ENCODE peak calls at places on chromosomes 12 and 14, in six cellular contexts. A is stimulated activated effector memory CD8-positive, alpha-beta T cell treated with anti-CD3 and anti-CD28 coated beads, Interleukin-12 subunit alpha, Interleukin-12 subunit beta, amount 100 ng/mL, for 72 hours; K is AG10803; M is GM19239; F is smooth muscle cell of the brain vasculature; Y is NCI-H1105 treated with DMSO at 0.1 percent for 48 hours. L is an unnamed sample.

GRCh38 chr14:68790656-68791077 is 2.2 kb downstream of the ZFP36L1 start:
- DNase-seq in A (peak; percentile 67), K (no peak), M (no peak), F (no peak), Y (no peak), L (no peak)

GRCh38 chr14:99596071-99596627 is 7.9 kb downstream of the CCDC85C start:
- DNase-seq in A (no peak), K (no peak), M (no peak), F (no peak), Y (no peak), L (no peak)

GRCh38 chr12:6941786-6942185 is 1.8 kb upstream of the RNU7-1 start:
- DNase-seq in A (no peak), K (no peak), M (no peak), F (no peak), Y (no peak), L (no peak)

GRCh38 chr12:26106347-26106746 is 18.5 kb downstream of the BHLHE41 start:
- DNase-seq in A (no peak), K (no peak), M (no peak), F (no peak), Y (no peak), L (no peak)

GRCh38 chr12:80040075-80040738 is 59.1 kb upstream of the OTOGL start:
- DNase-seq in A (peak; percentile 56), K (peak; percentile 50), M (no peak), F (no peak), Y (no peak), L (no peak)

GRCh38 chr14:95428557-95428956 is 87.9 kb downstream of the SYNE3 start:
- DNase-seq in A (no peak), K (no peak), M (no peak), F (no peak), Y (no peak), L (no peak)

GRCh38 chr12:53169644-53170043 is 10.9 kb upstream of the ZNF740 start:
- DNase-seq in A (no peak), K (no peak), M (no peak), F (no peak), Y (no peak), L (no peak)

GRCh38 chr14:96160030-96160912 is 44.4 kb upstream of the BDKRB2 start:
- DNase-seq in A (no peak), K (no peak), M (no peak), F (no peak), Y (no peak), L (no peak)

GRCh38 chr12:219891-220352 is 6.0 kb upstream of the SLC6A12 start:
- DNase-seq in A (peak; percentile 89), K (peak; percentile 37), M (peak; percentile 67), F (no peak), Y (peak; percentile 4), L (peak; percentile 79)

L was measured in Jurkat, Clone E6-1.